ENCODE peak calls at places on chromosomes 2 and 18, in eight cellular contexts. One of them, this sample, is unnamed.

GRCh38 chr2:58434692-58435091 is 193.6 kb upstream of the FANCL start:
- DNase-seq in K562: no peak
- DNase-seq in GM23338: no peak
- DNase-seq in Panc1: no peak
- DNase-seq in spleen: no peak
- DNase-seq in HepG2: no peak
- DNase-seq in sigmoid colon: no peak
- DNase-seq in GM12892: no peak
- DNase-seq in this sample: no peak

GRCh38 chr2:120852200-120852815 is 116.6 kb downstream of the GLI2 start:
- DNase-seq in K562: no peak
- DNase-seq in GM23338: no peak
- DNase-seq in Panc1: no peak
- DNase-seq in spleen: peak
- DNase-seq in HepG2: no peak
- DNase-seq in sigmoid colon: peak
- DNase-seq in GM12892: no peak
- DNase-seq in this sample: peak

GRCh38 chr2:61670591-61671503 is 132.7 kb upstream of the XPO1 start:
- DNase-seq in K562: no peak
- DNase-seq in GM23338: peak
- DNase-seq in Panc1: peak
- DNase-seq in spleen: no peak
- DNase-seq in HepG2: no peak
- DNase-seq in sigmoid colon: peak
- DNase-seq in GM12892: peak
- DNase-seq in this sample: no peak

GRCh38 chr2:236607471-236608307 is 38.1 kb downstream of the ACKR3 start:
- DNase-seq in K562: peak
- DNase-seq in GM23338: peak
- DNase-seq in Panc1: no peak
- DNase-seq in spleen: peak
- DNase-seq in HepG2: no peak
- DNase-seq in sigmoid colon: no peak
- DNase-seq in GM12892: no peak
- DNase-seq in this sample: no peak

GRCh38 chr2:17455343-17455742 is 62.9 kb downstream of the RAD51AP2 start:
- DNase-seq in K562: no peak
- DNase-seq in GM23338: no peak
- DNase-seq in Panc1: no peak
- DNase-seq in spleen: no peak
- DNase-seq in HepG2: no peak
- DNase-seq in sigmoid colon: no peak
- DNase-seq in GM12892: no peak
- DNase-seq in this sample: no peak

GRCh38 chr2:64678771-64679615 is 25.3 kb upstream of the SERTAD2 start:
- DNase-seq in K562: no peak
- DNase-seq in GM23338: no peak
- DNase-seq in Panc1: no peak
- DNase-seq in spleen: no peak
- DNase-seq in HepG2: no peak
- DNase-seq in sigmoid colon: no peak
- DNase-seq in GM12892: no peak
- DNase-seq in this sample: no peak

GRCh38 chr2:238702691-238703415 is 145.0 kb upstream of the TWIST2 start:
- DNase-seq in K562: no peak
- DNase-seq in GM23338: no peak
- DNase-seq in Panc1: no peak
- DNase-seq in spleen: no peak
- DNase-seq in HepG2: no peak
- DNase-seq in sigmoid colon: peak
- DNase-seq in GM12892: no peak
- DNase-seq in this sample: no peak

GRCh38 chr18:6203791-6204190 is 210.9 kb downstream of the L3MBTL4 start:
- DNase-seq in K562: no peak
- DNase-seq in GM23338: no peak
- DNase-seq in Panc1: no peak
- DNase-seq in spleen: no peak
- DNase-seq in HepG2: no peak
- DNase-seq in sigmoid colon: no peak
- DNase-seq in GM12892: no peak
- DNase-seq in this sample: peak

GRCh38 chr18:34631071-34631470 is 79.0 kb upstream of the DTNA start:
- DNase-seq in K562: no peak
- DNase-seq in GM23338: no peak
- DNase-seq in Panc1: no peak
- DNase-seq in spleen: no peak
- DNase-seq in HepG2: no peak
- DNase-seq in sigmoid colon: no peak
- DNase-seq in GM12892: no peak
- DNase-seq in this sample: no peak

GRCh38 chr18:13178197-13178596 is 40.4 kb upstream of the LDLRAD4 start:
- DNase-seq in K562: no peak
- DNase-seq in GM23338: no peak
- DNase-seq in Panc1: no peak
- DNase-seq in spleen: no peak
- DNase-seq in HepG2: no peak
- DNase-seq in sigmoid colon: no peak
- DNase-seq in GM12892: no peak
- DNase-seq in this sample: no peak

GRCh38 chr2:19255481-19255880 is 102.9 kb downstream of the OSR1 start:
- DNase-seq in K562: no peak
- DNase-seq in GM23338: no peak
- DNase-seq in Panc1: no peak
- DNase-seq in spleen: no peak
- DNase-seq in HepG2: no peak
- DNase-seq in sigmoid colon: no peak
- DNase-seq in GM12892: no peak
- DNase-seq in this sample: no peak

DNA sequence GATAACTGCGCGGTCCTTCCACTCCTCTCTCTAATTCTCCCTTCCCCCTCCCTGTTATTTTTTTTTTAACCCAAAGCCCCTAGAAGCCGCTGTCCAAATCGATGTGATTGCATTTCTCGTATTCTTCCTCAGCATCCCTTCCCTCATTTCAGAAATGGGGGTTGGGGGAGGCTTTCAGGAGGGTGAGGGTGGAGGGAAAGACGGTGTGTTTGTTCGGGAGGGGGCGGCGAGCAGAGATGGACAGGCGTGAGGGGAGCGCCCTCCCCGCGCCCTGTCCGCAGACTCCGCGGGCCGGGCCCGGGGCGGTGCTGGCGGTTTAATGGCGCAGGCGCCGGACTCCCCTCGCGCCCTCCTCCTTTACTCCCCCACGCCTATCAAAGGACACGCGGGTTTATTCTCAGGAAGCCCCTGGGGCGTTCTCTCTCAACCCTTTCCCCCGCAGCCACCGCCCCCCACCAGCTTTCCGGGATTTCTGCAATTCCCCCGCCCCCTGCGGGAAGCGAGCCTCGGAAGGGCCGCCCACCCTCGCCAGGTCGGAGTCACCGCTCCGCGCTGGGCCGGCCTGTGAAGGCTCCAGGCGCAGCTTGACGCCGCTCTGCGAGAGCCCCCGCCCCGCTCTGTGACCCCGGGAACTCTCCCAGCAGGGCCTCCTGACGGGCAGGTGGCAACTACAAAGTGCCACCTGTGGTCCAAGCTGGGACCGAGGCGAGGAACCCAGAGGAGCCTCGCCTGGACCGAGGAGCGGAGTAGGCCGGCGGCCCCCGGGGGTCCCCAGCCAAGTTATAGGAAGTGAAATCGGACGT is 981 bp downstream of the ST8SIA3 start:
- DNase-seq in K562: no peak
- DNase-seq in GM23338: peak
- DNase-seq in Panc1: no peak
- DNase-seq in spleen: no peak
- DNase-seq in HepG2: no peak
- DNase-seq in sigmoid colon: no peak
- DNase-seq in GM12892: no peak
- DNase-seq in this sample: no peak
- TF ChIP-seq POLR2AphosphoS5 in K562: no peak
- TF ChIP-seq POLR2AphosphoS5 in GM23338: no peak
- TF ChIP-seq POLR2AphosphoS5 in Panc1: no peak
- TF ChIP-seq POLR2AphosphoS5 in spleen: no peak
- TF ChIP-seq POLR2AphosphoS5 in HepG2: no peak
- TF ChIP-seq POLR2AphosphoS5 in sigmoid colon: no peak
- TF ChIP-seq POLR2AphosphoS5 in GM12892: no peak
- TF ChIP-seq POLR2AphosphoS5 in this sample: no peak

DNA sequence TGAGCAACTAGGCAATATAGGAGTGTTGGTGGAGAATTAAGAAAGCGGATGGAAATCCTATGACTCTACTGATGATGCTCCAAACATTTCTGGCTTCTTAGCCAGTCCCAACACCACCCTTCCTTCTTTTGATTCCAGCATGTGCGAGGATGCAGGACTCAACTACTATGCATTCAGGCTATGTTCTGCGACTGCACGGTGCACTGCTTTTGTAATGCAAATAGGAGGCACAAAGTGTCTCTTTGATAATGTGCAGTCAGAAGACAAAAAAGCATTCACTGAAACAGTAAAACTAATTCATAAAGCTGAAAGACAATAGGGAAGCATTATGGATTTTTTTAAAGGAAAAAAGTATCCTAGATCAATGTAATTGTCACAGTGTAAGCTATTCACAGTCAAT is 106.7 kb downstream of the MEIS1 start:
- DNase-seq in K562: no peak
- DNase-seq in GM23338: no peak
- DNase-seq in Panc1: no peak
- DNase-seq in spleen: no peak
- DNase-seq in HepG2: no peak
- DNase-seq in sigmoid colon: no peak
- DNase-seq in GM12892: no peak
- DNase-seq in this sample: no peak
- TF ChIP-seq POLR2AphosphoS5 in K562: no peak
- TF ChIP-seq POLR2AphosphoS5 in GM23338: no peak
- TF ChIP-seq POLR2AphosphoS5 in Panc1: no peak
- TF ChIP-seq POLR2AphosphoS5 in spleen: no peak
- TF ChIP-seq POLR2AphosphoS5 in HepG2: no peak
- TF ChIP-seq POLR2AphosphoS5 in sigmoid colon: no peak
- TF ChIP-seq POLR2AphosphoS5 in GM12892: no peak
- TF ChIP-seq POLR2AphosphoS5 in this sample: no peak

GRCh38 chr18:11957636-11958035 is 23.7 kb upstream of the IMPA2 start:
- DNase-seq in K562: no peak
- DNase-seq in GM23338: no peak
- DNase-seq in Panc1: no peak
- DNase-seq in spleen: no peak
- DNase-seq in HepG2: peak
- DNase-seq in sigmoid colon: no peak
- DNase-seq in GM12892: no peak
- DNase-seq in this sample: no peak
- TF ChIP-seq POLR2AphosphoS5 in K562: no peak
- TF ChIP-seq POLR2AphosphoS5 in GM23338: no peak
- TF ChIP-seq POLR2AphosphoS5 in Panc1: no peak
- TF ChIP-seq POLR2AphosphoS5 in spleen: no peak
- TF ChIP-seq POLR2AphosphoS5 in HepG2: no peak
- TF ChIP-seq POLR2AphosphoS5 in sigmoid colon: no peak
- TF ChIP-seq POLR2AphosphoS5 in GM12892: no peak
- TF ChIP-seq POLR2AphosphoS5 in this sample: no peak

DNA sequence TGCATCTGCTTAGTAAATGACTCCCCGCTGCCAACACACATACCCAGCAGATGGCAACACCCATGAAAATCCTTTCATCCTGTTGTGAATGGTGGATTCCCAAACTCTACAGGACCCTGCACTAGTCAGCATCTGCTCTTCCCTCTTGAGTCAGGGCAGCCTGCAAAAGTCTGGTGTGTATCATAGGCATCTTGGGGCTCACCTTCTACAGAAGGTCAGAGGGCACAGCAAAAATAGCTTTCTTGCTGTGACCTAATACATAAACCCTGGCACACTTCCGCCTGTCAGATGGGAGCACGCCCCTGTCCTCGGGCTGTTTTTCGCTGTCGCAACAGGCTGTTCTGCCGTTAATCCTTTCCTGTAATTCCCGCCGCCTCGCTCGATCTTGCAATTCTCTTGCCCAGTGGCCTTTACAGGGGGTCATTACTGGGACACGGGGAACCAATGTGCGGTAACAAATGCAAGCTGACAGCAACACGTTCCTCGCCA is 19.9 kb upstream of the SCYGR1 start:
- DNase-seq in K562: no peak
- DNase-seq in GM23338: no peak
- DNase-seq in Panc1: no peak
- DNase-seq in spleen: peak
- DNase-seq in HepG2: no peak
- DNase-seq in sigmoid colon: peak
- DNase-seq in GM12892: no peak
- DNase-seq in this sample: peak
- TF ChIP-seq POLR2AphosphoS5 in K562: no peak
- TF ChIP-seq POLR2AphosphoS5 in GM23338: no peak
- TF ChIP-seq POLR2AphosphoS5 in Panc1: no peak
- TF ChIP-seq POLR2AphosphoS5 in spleen: peak
- TF ChIP-seq POLR2AphosphoS5 in HepG2: no peak
- TF ChIP-seq POLR2AphosphoS5 in sigmoid colon: no peak
- TF ChIP-seq POLR2AphosphoS5 in GM12892: no peak
- TF ChIP-seq POLR2AphosphoS5 in this sample: peak

GRCh38 chr2:128302744-128303067 is 16.0 kb downstream of the HS6ST1 start:
- DNase-seq in K562: no peak
- DNase-seq in GM23338: no peak
- DNase-seq in Panc1: no peak
- DNase-seq in spleen: peak
- DNase-seq in HepG2: no peak
- DNase-seq in sigmoid colon: no peak
- DNase-seq in GM12892: no peak
- DNase-seq in this sample: no peak

GRCh38 chr2:128301021-128301420 is 17.6 kb downstream of the HS6ST1 start:
- DNase-seq in K562: no peak
- DNase-seq in GM23338: no peak
- DNase-seq in Panc1: no peak
- DNase-seq in spleen: no peak
- DNase-seq in HepG2: no peak
- DNase-seq in sigmoid colon: no peak
- DNase-seq in GM12892: no peak
- DNase-seq in this sample: no peak

GRCh38 chr2:128300621-128301020 is 18.0 kb downstream of the HS6ST1 start:
- DNase-seq in K562: no peak
- DNase-seq in GM23338: no peak
- DNase-seq in Panc1: no peak
- DNase-seq in spleen: no peak
- DNase-seq in HepG2: no peak
- DNase-seq in sigmoid colon: no peak
- DNase-seq in GM12892: no peak
- DNase-seq in this sample: no peak

GRCh38 chr2:128302011-128302743 is 16.5 kb downstream of the HS6ST1 start:
- DNase-seq in K562: no peak
- DNase-seq in GM23338: no peak
- DNase-seq in Panc1: no peak
- DNase-seq in spleen: peak
- DNase-seq in HepG2: no peak
- DNase-seq in sigmoid colon: no peak
- DNase-seq in GM12892: no peak
- DNase-seq in this sample: no peak

GRCh38 chr2:128301501-128301966 is 17.1 kb downstream of the HS6ST1 start:
- DNase-seq in K562: no peak
- DNase-seq in GM23338: no peak
- DNase-seq in Panc1: no peak
- DNase-seq in spleen: peak
- DNase-seq in HepG2: no peak
- DNase-seq in sigmoid colon: peak
- DNase-seq in GM12892: no peak
- DNase-seq in this sample: no peak
- TF ChIP-seq POLR2AphosphoS5 in K562: no peak
- TF ChIP-seq POLR2AphosphoS5 in GM23338: no peak
- TF ChIP-seq POLR2AphosphoS5 in Panc1: no peak
- TF ChIP-seq POLR2AphosphoS5 in spleen: peak
- TF ChIP-seq POLR2AphosphoS5 in HepG2: no peak
- TF ChIP-seq POLR2AphosphoS5 in sigmoid colon: no peak
- TF ChIP-seq POLR2AphosphoS5 in GM12892: no peak
- TF ChIP-seq POLR2AphosphoS5 in this sample: no peak